ENCODE peak calls at places on chromosomes 3 and 15, in seven cellular contexts. One of them, this sample, is unnamed.

GRCh38 chr15:38745136-38745535 is 180.5 kb upstream of the RASGRP1 start:
- DNase-seq in A549: no peak
- DNase-seq in HepG2: no peak
- DNase-seq in H1: no peak
- DNase-seq in K562: no peak
- DNase-seq in GM12878: no peak
- DNase-seq in SK-N-SH: no peak
- DNase-seq in this sample: peak

GRCh38 chr3:197820550-197821335 is 29.7 kb downstream of the LRCH3 start:
- DNase-seq in A549: peak
- DNase-seq in HepG2: peak
- DNase-seq in H1: no peak
- DNase-seq in K562: no peak
- DNase-seq in GM12878: no peak
- DNase-seq in SK-N-SH: no peak
- DNase-seq in this sample: no peak

GRCh38 chr3:123732447-123732846 is 147.6 kb upstream of the HACD2 start:
- DNase-seq in A549: peak
- DNase-seq in HepG2: peak
- DNase-seq in H1: no peak
- DNase-seq in K562: no peak
- DNase-seq in GM12878: no peak
- DNase-seq in SK-N-SH: no peak
- DNase-seq in this sample: peak

GRCh38 chr3:176055851-176056250 is 1141.4 kb downstream of the TBL1XR1 start:
- DNase-seq in A549: no peak
- DNase-seq in HepG2: no peak
- DNase-seq in H1: no peak
- DNase-seq in K562: no peak
- DNase-seq in GM12878: no peak
- DNase-seq in SK-N-SH: no peak
- DNase-seq in this sample: no peak

GRCh38 chr3:49248828-49249227 is 28.2 kb downstream of the C3orf62 start:
- DNase-seq in A549: no peak
- DNase-seq in HepG2: no peak
- DNase-seq in H1: no peak
- DNase-seq in K562: peak
- DNase-seq in GM12878: peak
- DNase-seq in SK-N-SH: no peak
- DNase-seq in this sample: peak

GRCh38 chr15:27059610-27060202 is 88.7 kb downstream of the GABRG3 start:
- DNase-seq in A549: peak
- DNase-seq in HepG2: peak
- DNase-seq in H1: peak
- DNase-seq in K562: peak
- DNase-seq in GM12878: no peak
- DNase-seq in SK-N-SH: peak
- DNase-seq in this sample: peak

GRCh38 chr3:59856921-59857320 is 807.1 kb upstream of the CFAP20DC start:
- DNase-seq in A549: no peak
- DNase-seq in HepG2: no peak
- DNase-seq in H1: no peak
- DNase-seq in K562: no peak
- DNase-seq in GM12878: no peak
- DNase-seq in SK-N-SH: no peak
- DNase-seq in this sample: no peak

GRCh38 chr3:196192036-196193001 is 18.9 kb downstream of the ZDHHC19 start:
- DNase-seq in A549: no peak
- DNase-seq in HepG2: peak
- DNase-seq in H1: no peak
- DNase-seq in K562: peak
- DNase-seq in GM12878: peak
- DNase-seq in SK-N-SH: peak
- DNase-seq in this sample: no peak

GRCh38 chr15:44441095-44441501 is 13.7 kb downstream of the CTDSPL2 start:
- DNase-seq in A549: no peak
- DNase-seq in HepG2: no peak
- DNase-seq in H1: peak
- DNase-seq in K562: peak
- DNase-seq in GM12878: no peak
- DNase-seq in SK-N-SH: no peak
- DNase-seq in this sample: no peak

GRCh38 chr3:24508423-24508839 is 13.8 kb upstream of the THRB start:
- DNase-seq in A549: no peak
- DNase-seq in HepG2: no peak
- DNase-seq in H1: no peak
- DNase-seq in K562: no peak
- DNase-seq in GM12878: no peak
- DNase-seq in SK-N-SH: no peak
- DNase-seq in this sample: no peak

GRCh38 chr15:51004103-51004536 is 90.6 kb downstream of the TNFAIP8L3 start:
- DNase-seq in A549: no peak
- DNase-seq in HepG2: no peak
- DNase-seq in H1: no peak
- DNase-seq in K562: peak
- DNase-seq in GM12878: no peak
- DNase-seq in SK-N-SH: no peak
- DNase-seq in this sample: peak

GRCh38 chr3:10531031-10531430 is 25.6 kb upstream of the ATP2B2 start:
- DNase-seq in A549: no peak
- DNase-seq in HepG2: no peak
- DNase-seq in H1: peak
- DNase-seq in K562: no peak
- DNase-seq in GM12878: no peak
- DNase-seq in SK-N-SH: no peak
- DNase-seq in this sample: no peak

GRCh38 chr3:4060608-4061007 is 242.6 kb upstream of the SETMAR start:
- DNase-seq in A549: no peak
- DNase-seq in HepG2: no peak
- DNase-seq in H1: no peak
- DNase-seq in K562: no peak
- DNase-seq in GM12878: no peak
- DNase-seq in SK-N-SH: no peak
- DNase-seq in this sample: no peak

GRCh38 chr3:8888296-8888915 is 74.9 kb downstream of the RAD18 start:
- DNase-seq in A549: no peak
- DNase-seq in HepG2: no peak
- DNase-seq in H1: no peak
- DNase-seq in K562: no peak
- DNase-seq in GM12878: no peak
- DNase-seq in SK-N-SH: no peak
- DNase-seq in this sample: peak

GRCh38 chr3:142489572-142490323 is 41.9 kb upstream of the XRN1 start:
- DNase-seq in A549: no peak
- DNase-seq in HepG2: peak
- DNase-seq in H1: no peak
- DNase-seq in K562: no peak
- DNase-seq in GM12878: no peak
- DNase-seq in SK-N-SH: no peak
- DNase-seq in this sample: peak

GRCh38 chr15:25238126-25238525 is 200.7 kb downstream of the UBE3A start:
- DNase-seq in A549: no peak
- DNase-seq in HepG2: no peak
- DNase-seq in H1: no peak
- DNase-seq in K562: no peak
- DNase-seq in GM12878: no peak
- DNase-seq in SK-N-SH: no peak
- DNase-seq in this sample: no peak

GRCh38 chr15:28103831-28104230 is 4.7 kb upstream of the OCA2 start:
- DNase-seq in A549: no peak
- DNase-seq in HepG2: no peak
- DNase-seq in H1: no peak
- DNase-seq in K562: no peak
- DNase-seq in GM12878: no peak
- DNase-seq in SK-N-SH: no peak
- DNase-seq in this sample: no peak

GRCh38 chr15:68017221-68017620 is 36.9 kb upstream of the PIAS1 start:
- DNase-seq in A549: no peak
- DNase-seq in HepG2: no peak
- DNase-seq in H1: no peak
- DNase-seq in K562: no peak
- DNase-seq in GM12878: no peak
- DNase-seq in SK-N-SH: no peak
- DNase-seq in this sample: no peak

GRCh38 chr3:170563712-170564423 is 22.0 kb downstream of the SLC7A14 start:
- DNase-seq in A549: no peak
- DNase-seq in HepG2: no peak
- DNase-seq in H1: no peak
- DNase-seq in K562: peak
- DNase-seq in GM12878: peak
- DNase-seq in SK-N-SH: peak
- DNase-seq in this sample: peak

GRCh38 chr3:31341130-31341529 is 191.6 kb upstream of the STT3B start:
- DNase-seq in A549: no peak
- DNase-seq in HepG2: peak
- DNase-seq in H1: peak
- DNase-seq in K562: peak
- DNase-seq in GM12878: no peak
- DNase-seq in SK-N-SH: peak
- DNase-seq in this sample: no peak

GRCh38 chr3:84961492-84962255 is 2.9 kb downstream of the CADM2 start:
- DNase-seq in A549: no peak
- DNase-seq in HepG2: no peak
- DNase-seq in H1: peak
- DNase-seq in K562: no peak
- DNase-seq in GM12878: no peak
- DNase-seq in SK-N-SH: peak
- DNase-seq in this sample: no peak

GRCh38 chr3:17133637-17134545 is 249.1 kb downstream of the PLCL2 start:
- DNase-seq in A549: no peak
- DNase-seq in HepG2: no peak
- DNase-seq in H1: no peak
- DNase-seq in K562: no peak
- DNase-seq in GM12878: no peak
- DNase-seq in SK-N-SH: no peak
- DNase-seq in this sample: no peak

GRCh38 chr3:179272385-179272784 is 21.5 kb upstream of the KCNMB3 start:
- DNase-seq in A549: no peak
- DNase-seq in HepG2: no peak
- DNase-seq in H1: no peak
- DNase-seq in K562: no peak
- DNase-seq in GM12878: no peak
- DNase-seq in SK-N-SH: peak
- DNase-seq in this sample: peak

DNA sequence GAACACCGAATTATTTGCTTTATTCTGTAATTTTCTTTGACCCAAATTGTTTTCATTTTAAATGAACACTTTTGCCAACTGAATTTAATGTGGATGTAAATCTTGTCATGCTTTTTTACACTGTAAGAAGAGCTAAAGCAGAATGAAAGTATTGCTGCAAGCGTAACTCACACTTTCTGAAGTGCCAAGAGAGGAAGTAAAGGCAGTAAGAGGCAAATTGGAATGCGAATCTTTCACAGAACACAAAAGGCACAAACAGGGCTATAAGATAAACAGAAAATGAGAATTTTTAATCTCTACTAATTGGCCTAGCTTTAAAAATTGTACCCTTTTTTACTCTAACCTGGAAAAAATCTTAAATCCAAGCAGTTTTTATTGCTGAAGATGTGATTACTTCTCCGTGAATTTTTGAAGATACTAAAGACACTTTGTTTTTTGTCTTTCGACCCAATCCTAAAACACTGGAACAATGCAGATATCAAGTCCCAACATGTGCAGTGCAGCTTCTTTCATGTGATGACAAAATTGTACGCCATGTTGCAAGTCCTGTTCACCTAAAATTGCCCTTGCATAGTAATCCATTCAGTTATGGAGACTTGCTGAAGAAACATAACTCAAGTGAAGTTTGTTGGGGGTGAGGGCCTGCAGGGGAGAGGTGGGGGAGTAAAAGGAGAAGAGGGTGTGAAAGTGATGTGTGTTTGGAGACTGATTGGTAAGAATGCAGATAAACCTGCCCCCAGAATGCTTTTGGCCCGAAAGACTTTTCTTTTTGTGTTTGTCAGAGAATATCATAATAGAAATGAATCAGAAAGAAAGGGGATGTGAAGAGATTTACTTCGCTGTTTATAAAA is 1.4 kb downstream of the ARID3B start:
- DNase-seq in A549: no peak
- DNase-seq in HepG2: no peak
- DNase-seq in H1: no peak
- DNase-seq in K562: peak
- DNase-seq in GM12878: no peak
- DNase-seq in SK-N-SH: no peak
- DNase-seq in this sample: no peak
- TF ChIP-seq USF2 in A549: no peak
- TF ChIP-seq USF2 in HepG2: no peak
- TF ChIP-seq USF2 in H1: no peak
- TF ChIP-seq USF2 in K562: no peak
- TF ChIP-seq USF2 in GM12878: no peak
- TF ChIP-seq USF2 in SK-N-SH: no peak
- TF ChIP-seq USF2 in this sample: no peak

DNA sequence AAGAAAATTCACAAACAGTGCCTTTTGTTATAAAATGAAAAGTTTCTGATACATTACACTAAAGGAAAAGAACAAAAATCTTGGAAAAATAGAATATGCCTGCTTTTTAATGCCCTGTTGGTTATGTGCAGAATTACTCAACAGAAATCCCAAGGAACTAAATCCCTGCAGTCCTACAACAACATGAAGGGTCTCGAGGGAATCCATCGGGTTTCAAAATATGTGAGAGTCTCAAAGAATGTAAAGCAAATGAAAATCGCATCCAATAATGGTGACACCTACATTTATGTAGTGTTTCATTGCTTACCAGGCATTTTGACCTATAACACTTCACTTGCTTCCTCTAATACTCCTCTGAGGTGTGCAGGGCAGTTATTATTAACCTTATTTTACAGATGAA is 411.4 kb downstream of the FOXP1 start:
- DNase-seq in A549: no peak
- DNase-seq in HepG2: no peak
- DNase-seq in H1: no peak
- DNase-seq in K562: no peak
- DNase-seq in GM12878: no peak
- DNase-seq in SK-N-SH: no peak
- DNase-seq in this sample: no peak
- H3K4me2 ChIP-seq in A549: peak
- H3K4me2 ChIP-seq in HepG2: no peak
- H3K4me2 ChIP-seq in H1: no peak
- H3K4me2 ChIP-seq in K562: no peak
- H3K4me2 ChIP-seq in GM12878: no peak
- H3K4me2 ChIP-seq in SK-N-SH: no peak
- H3K4me2 ChIP-seq in this sample: peak

DNA sequence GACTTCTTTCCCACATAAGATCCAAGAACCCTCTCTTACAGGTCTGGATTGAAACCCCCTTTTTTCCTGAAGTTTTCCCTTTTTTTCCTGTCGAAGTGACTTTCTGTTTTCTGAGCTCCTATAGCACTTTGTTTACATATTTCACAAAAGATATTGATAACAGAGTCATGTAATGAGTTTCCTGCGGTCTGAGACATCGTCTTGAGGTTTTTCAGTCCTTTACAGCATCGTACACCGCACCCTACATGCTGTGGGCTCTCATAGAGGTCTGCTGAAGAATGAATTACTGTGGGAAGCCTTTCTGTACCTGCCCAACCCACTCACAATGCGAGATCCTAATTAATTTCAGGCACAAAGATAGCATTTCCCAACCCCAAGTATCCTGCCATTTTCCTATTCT is 53.1 kb downstream of the MCF2L2 start:
- DNase-seq in A549: no peak
- DNase-seq in HepG2: no peak
- DNase-seq in H1: no peak
- DNase-seq in K562: no peak
- DNase-seq in GM12878: no peak
- DNase-seq in SK-N-SH: no peak
- DNase-seq in this sample: peak
- TF ChIP-seq USF2 in A549: no peak
- TF ChIP-seq USF2 in HepG2: no peak
- TF ChIP-seq USF2 in H1: no peak
- TF ChIP-seq USF2 in K562: no peak
- TF ChIP-seq USF2 in GM12878: no peak
- TF ChIP-seq USF2 in SK-N-SH: no peak
- TF ChIP-seq USF2 in this sample: no peak

GRCh38 chr3:40848411-40848810 is 323.7 kb downstream of the ZNF621 start:
- DNase-seq in A549: no peak
- DNase-seq in HepG2: no peak
- DNase-seq in H1: no peak
- DNase-seq in K562: no peak
- DNase-seq in GM12878: no peak
- DNase-seq in SK-N-SH: no peak
- DNase-seq in this sample: no peak
- H3K4me2 ChIP-seq in A549: no peak
- H3K4me2 ChIP-seq in HepG2: no peak
- H3K4me2 ChIP-seq in H1: no peak
- H3K4me2 ChIP-seq in K562: no peak
- H3K4me2 ChIP-seq in GM12878: no peak
- H3K4me2 ChIP-seq in SK-N-SH: no peak
- H3K4me2 ChIP-seq in this sample: no peak